ENCODE peak calls at places on chromosome 9, in six cellular contexts. One of them, this sample, is unnamed.
A peak's percentile ranks its signal among the peaks of the same experiment; 100 is the strongest.

GRCh38 chr9:109793196-109793595 is 13.2 kb downstream of the PALM2AKAP2 start:
- DNase-seq in endothelial cell of umbilical vein: no peak
- DNase-seq in MM.1S: no peak
- DNase-seq in DND-41: no peak
- DNase-seq in astrocyte: peak; percentile 95
- DNase-seq in hepatocyte: peak; percentile 64
- DNase-seq in this sample: peak; percentile 54

GRCh38 chr9:91837982-91838731 is 111.9 kb downstream of the ROR2 start:
- DNase-seq in endothelial cell of umbilical vein: no peak
- DNase-seq in MM.1S: no peak
- DNase-seq in DND-41: no peak
- DNase-seq in astrocyte: peak; percentile 16
- DNase-seq in hepatocyte: peak; percentile 77
- DNase-seq in this sample: peak; percentile 25

GRCh38 chr9:130222833-130223232 is 42.7 kb upstream of the HMCN2 start:
- DNase-seq in endothelial cell of umbilical vein: no peak
- DNase-seq in MM.1S: no peak
- DNase-seq in DND-41: no peak
- DNase-seq in astrocyte: no peak
- DNase-seq in hepatocyte: peak; percentile 4
- DNase-seq in this sample: no peak

GRCh38 chr9:98462310-98462709 is 206.9 kb upstream of the TBC1D2 start:
- DNase-seq in endothelial cell of umbilical vein: no peak
- DNase-seq in MM.1S: no peak
- DNase-seq in DND-41: no peak
- DNase-seq in astrocyte: no peak
- DNase-seq in hepatocyte: no peak
- DNase-seq in this sample: no peak

GRCh38 chr9:81492710-81493447 is 196.5 kb downstream of the TLE1 start:
- DNase-seq in endothelial cell of umbilical vein: no peak
- DNase-seq in MM.1S: no peak
- DNase-seq in DND-41: no peak
- DNase-seq in astrocyte: peak; percentile 100
- DNase-seq in hepatocyte: peak; percentile 8
- DNase-seq in this sample: peak; percentile 76

GRCh38 chr9:104863180-104863883 is 64.6 kb downstream of the ABCA1 start:
- DNase-seq in endothelial cell of umbilical vein: peak; percentile 78
- DNase-seq in MM.1S: peak; percentile 68
- DNase-seq in DND-41: peak; percentile 53
- DNase-seq in astrocyte: peak; percentile 83
- DNase-seq in hepatocyte: peak; percentile 78
- DNase-seq in this sample: peak; percentile 46

GRCh38 chr9:68781866-68782265 is 76.8 kb downstream of the PIP5K1B start:
- DNase-seq in endothelial cell of umbilical vein: no peak
- DNase-seq in MM.1S: no peak
- DNase-seq in DND-41: no peak
- DNase-seq in astrocyte: no peak
- DNase-seq in hepatocyte: no peak
- DNase-seq in this sample: no peak

GRCh38 chr9:20508242-20508641 is 114.1 kb downstream of the MLLT3 start:
- DNase-seq in endothelial cell of umbilical vein: no peak
- DNase-seq in MM.1S: no peak
- DNase-seq in DND-41: peak; percentile 62
- DNase-seq in astrocyte: no peak
- DNase-seq in hepatocyte: no peak
- DNase-seq in this sample: no peak

GRCh38 chr9:101566904-101567724 is 27.7 kb downstream of the PPP3R2 start:
- DNase-seq in endothelial cell of umbilical vein: peak; percentile 24
- DNase-seq in MM.1S: peak; percentile 46
- DNase-seq in DND-41: peak; percentile 7
- DNase-seq in astrocyte: peak; percentile 13
- DNase-seq in hepatocyte: peak; percentile 29
- DNase-seq in this sample: no peak

GRCh38 chr9:95197692-95198271 is 119.7 kb downstream of the FANCC start:
- DNase-seq in endothelial cell of umbilical vein: no peak
- DNase-seq in MM.1S: no peak
- DNase-seq in DND-41: no peak
- DNase-seq in astrocyte: peak; percentile 87
- DNase-seq in hepatocyte: no peak
- DNase-seq in this sample: peak; percentile 17

GRCh38 chr9:112121633-112122032 is 53.5 kb downstream of the SUSD1 start:
- DNase-seq in endothelial cell of umbilical vein: no peak
- DNase-seq in MM.1S: no peak
- DNase-seq in DND-41: no peak
- DNase-seq in astrocyte: no peak
- DNase-seq in hepatocyte: no peak
- DNase-seq in this sample: no peak

GRCh38 chr9:120711354-120711753 is 2.9 kb downstream of the MEGF9 start:
- DNase-seq in endothelial cell of umbilical vein: no peak
- DNase-seq in MM.1S: peak; percentile 51
- DNase-seq in DND-41: no peak
- DNase-seq in astrocyte: no peak
- DNase-seq in hepatocyte: no peak
- DNase-seq in this sample: no peak

DNA sequence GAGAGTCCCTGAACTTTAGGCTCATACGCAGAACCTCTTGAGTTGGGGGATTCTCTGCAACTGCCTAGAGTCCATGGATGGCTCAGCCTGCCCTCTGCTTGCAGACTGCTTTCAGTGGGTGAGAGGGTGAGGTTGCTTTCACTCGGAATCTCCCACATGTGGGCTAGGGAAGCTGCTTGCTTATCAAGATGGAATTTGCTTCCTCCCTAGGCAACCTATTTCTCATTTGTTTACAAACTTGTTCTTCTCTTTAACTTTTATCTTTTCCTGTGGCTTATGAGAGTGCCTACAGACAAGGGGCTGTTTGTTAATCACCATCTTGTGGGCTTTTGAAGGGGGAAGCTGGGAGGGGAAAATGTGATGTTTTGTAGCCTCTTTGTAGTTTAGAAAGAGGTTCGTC is 10.0 kb downstream of the TLE4 start:
- DNase-seq in endothelial cell of umbilical vein: peak; percentile 76
- DNase-seq in MM.1S: no peak
- DNase-seq in DND-41: peak; percentile 47
- DNase-seq in astrocyte: peak; percentile 94
- DNase-seq in hepatocyte: peak; percentile 68
- DNase-seq in this sample: peak; percentile 40
- H3K27ac ChIP-seq in endothelial cell of umbilical vein: peak overlapping the region; percentile 69
- H3K27ac ChIP-seq in MM.1S: no peak overlapping the region
- H3K27ac ChIP-seq in DND-41: peak overlapping the region; percentile 50
- H3K27ac ChIP-seq in astrocyte: peak overlapping the region; percentile 43
- H3K27ac ChIP-seq in hepatocyte: peak overlapping the region; percentile 10
- H3K27ac ChIP-seq in this sample: peak overlapping the region; percentile 34

DNA sequence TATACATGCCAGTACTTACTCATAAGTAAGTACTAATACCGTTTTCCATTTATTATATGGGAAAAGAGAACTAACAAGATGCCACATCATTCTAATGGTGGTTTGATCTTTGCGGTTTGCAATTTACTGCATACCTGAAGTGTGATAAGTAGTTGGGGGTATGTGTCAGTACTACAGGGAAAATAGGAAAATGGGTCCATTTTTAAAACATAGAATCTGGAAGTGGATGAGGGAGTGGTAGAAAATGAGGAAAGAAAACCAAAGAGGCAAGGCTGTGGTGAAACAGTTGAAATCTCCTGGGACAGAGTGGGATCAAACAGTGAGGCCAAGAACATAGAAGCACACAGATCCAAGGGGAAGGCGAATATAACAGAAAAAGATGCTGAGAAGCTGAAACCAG is 6.7 kb downstream of the ADAMTSL1 start:
- DNase-seq in endothelial cell of umbilical vein: no peak
- DNase-seq in MM.1S: no peak
- DNase-seq in DND-41: no peak
- DNase-seq in astrocyte: peak; percentile 94
- DNase-seq in hepatocyte: no peak
- DNase-seq in this sample: no peak
- H4K20me1 ChIP-seq in endothelial cell of umbilical vein: no peaks in the 10 kb centered on the region
- H4K20me1 ChIP-seq in MM.1S: no peaks in the 10 kb centered on the region
- H4K20me1 ChIP-seq in DND-41: no peaks in the 10 kb centered on the region
- H4K20me1 ChIP-seq in astrocyte: no peaks in the 10 kb centered on the region
- H4K20me1 ChIP-seq in hepatocyte: no peaks in the 10 kb centered on the region
- H4K20me1 ChIP-seq in this sample: no peaks in the 10 kb centered on the region

GRCh38 chr9:87714819-87715218 is 11.1 kb upstream of the CTSL start:
- DNase-seq in endothelial cell of umbilical vein: peak; percentile 47
- DNase-seq in MM.1S: no peak
- DNase-seq in DND-41: no peak
- DNase-seq in astrocyte: peak; percentile 75
- DNase-seq in hepatocyte: peak; percentile 68
- DNase-seq in this sample: no peak
- H3K27ac ChIP-seq in endothelial cell of umbilical vein: peak overlapping the region; percentile 93
- H3K27ac ChIP-seq in MM.1S: no peak overlapping the region
- H3K27ac ChIP-seq in DND-41: no peak overlapping the region
- H3K27ac ChIP-seq in astrocyte: peak overlapping the region; percentile 0
- H3K27ac ChIP-seq in hepatocyte: peak overlapping the region; percentile 89
- H3K27ac ChIP-seq in this sample: no peak overlapping the region

GRCh38 chr9:72297516-72297915 is 67.5 kb downstream of the ZFAND5 start:
- DNase-seq in endothelial cell of umbilical vein: no peak
- DNase-seq in MM.1S: no peak
- DNase-seq in DND-41: no peak
- DNase-seq in astrocyte: no peak
- DNase-seq in hepatocyte: peak; percentile 23
- DNase-seq in this sample: no peak
- H4K20me1 ChIP-seq in endothelial cell of umbilical vein: no peaks in the 10 kb centered on the region
- H4K20me1 ChIP-seq in MM.1S: no peaks in the 10 kb centered on the region
- H4K20me1 ChIP-seq in DND-41: no peaks in the 10 kb centered on the region
- H4K20me1 ChIP-seq in astrocyte: no peaks in the 10 kb centered on the region
- H4K20me1 ChIP-seq in hepatocyte: no peaks in the 10 kb centered on the region
- H4K20me1 ChIP-seq in this sample: no peaks in the 10 kb centered on the region

GRCh38 chr9:117704597-117704996 is 394 bp downstream of the TLR4 start:
- DNase-seq in endothelial cell of umbilical vein: no peak
- DNase-seq in MM.1S: peak; percentile 17
- DNase-seq in DND-41: no peak
- DNase-seq in astrocyte: no peak
- DNase-seq in hepatocyte: no peak
- DNase-seq in this sample: no peak
- H3K27ac ChIP-seq in endothelial cell of umbilical vein: peak overlapping the region; percentile 81
- H3K27ac ChIP-seq in MM.1S: peak overlapping the region; percentile 65
- H3K27ac ChIP-seq in DND-41: no peak overlapping the region
- H3K27ac ChIP-seq in astrocyte: peak overlapping the region; percentile 87
- H3K27ac ChIP-seq in hepatocyte: peak overlapping the region; percentile 27
- H3K27ac ChIP-seq in this sample: no peak overlapping the region

DNA sequence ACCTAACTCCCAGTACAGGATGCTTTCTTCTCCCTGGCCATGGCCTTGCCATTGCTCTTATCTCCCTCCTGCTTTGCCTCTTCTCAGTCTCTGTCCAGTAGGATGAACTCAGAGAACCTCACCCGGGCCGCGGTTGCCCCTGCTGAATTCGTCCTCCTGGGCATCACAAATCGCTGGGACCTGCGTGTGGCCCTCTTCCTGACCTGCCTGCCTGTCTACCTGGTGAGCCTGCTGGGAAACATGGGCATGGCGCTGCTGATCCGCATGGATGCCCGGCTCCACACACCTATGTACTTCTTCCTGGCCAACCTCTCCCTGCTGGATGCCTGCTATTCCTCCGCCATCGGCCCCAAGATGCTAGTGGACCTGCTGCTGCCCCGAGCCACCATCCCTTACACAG is at the start of gene OR5C1:
- DNase-seq in endothelial cell of umbilical vein: no peak
- DNase-seq in MM.1S: no peak
- DNase-seq in DND-41: no peak
- DNase-seq in astrocyte: no peak
- DNase-seq in hepatocyte: no peak
- DNase-seq in this sample: no peak
- H4K20me1 ChIP-seq in endothelial cell of umbilical vein: no peaks in the 10 kb centered on the region
- H4K20me1 ChIP-seq in MM.1S: no peaks in the 10 kb centered on the region
- H4K20me1 ChIP-seq in DND-41: no peaks in the 10 kb centered on the region
- H4K20me1 ChIP-seq in astrocyte: no peaks in the 10 kb centered on the region
- H4K20me1 ChIP-seq in hepatocyte: no peaks in the 10 kb centered on the region
- H4K20me1 ChIP-seq in this sample: no peaks in the 10 kb centered on the region

GRCh38 chr9:114357911-114358328 is 28.3 kb downstream of the ORM2 start:
- DNase-seq in endothelial cell of umbilical vein: no peak
- DNase-seq in MM.1S: no peak
- DNase-seq in DND-41: no peak
- DNase-seq in astrocyte: no peak
- DNase-seq in hepatocyte: no peak
- DNase-seq in this sample: no peak

GRCh38 chr9:114351932-114352331 is 22.3 kb downstream of the ORM2 start:
- DNase-seq in endothelial cell of umbilical vein: no peak
- DNase-seq in MM.1S: no peak
- DNase-seq in DND-41: no peak
- DNase-seq in astrocyte: no peak
- DNase-seq in hepatocyte: no peak
- DNase-seq in this sample: no peak

GRCh38 chr9:114359801-114360200 is 28.0 kb downstream of the AKNA start:
- DNase-seq in endothelial cell of umbilical vein: no peak
- DNase-seq in MM.1S: no peak
- DNase-seq in DND-41: no peak
- DNase-seq in astrocyte: no peak
- DNase-seq in hepatocyte: no peak
- DNase-seq in this sample: no peak

GRCh38 chr9:114356792-114357191 is 27.1 kb downstream of the ORM2 start:
- DNase-seq in endothelial cell of umbilical vein: no peak
- DNase-seq in MM.1S: no peak
- DNase-seq in DND-41: no peak
- DNase-seq in astrocyte: no peak
- DNase-seq in hepatocyte: no peak
- DNase-seq in this sample: no peak

GRCh38 chr9:114355821-114356220 is 26.2 kb downstream of the ORM2 start:
- DNase-seq in endothelial cell of umbilical vein: no peak
- DNase-seq in MM.1S: no peak
- DNase-seq in DND-41: no peak
- DNase-seq in astrocyte: no peak
- DNase-seq in hepatocyte: no peak
- DNase-seq in this sample: no peak
- H3K27ac ChIP-seq in endothelial cell of umbilical vein: no peak overlapping the region
- H3K27ac ChIP-seq in MM.1S: no peak overlapping the region
- H3K27ac ChIP-seq in DND-41: no peak overlapping the region
- H3K27ac ChIP-seq in astrocyte: no peak overlapping the region
- H3K27ac ChIP-seq in hepatocyte: no peak overlapping the region
- H3K27ac ChIP-seq in this sample: no peak overlapping the region